ENCODE peak calls at places on chromosomes 2 and 18, in ten cellular contexts. P, U, M, G, K, T, I, X, C and F are unnamed samples.

GRCh38 chr2:134087371-134087921 is 166.4 kb upstream of the MGAT5 start:
- DNase-seq in C (peak; percentile 31), X (no peak), M (no peak), P (no peak), I (no peak), U (no peak), K (no peak), T (peak; percentile 88), G (no peak), F (no peak)

GRCh38 chr2:48693645-48694044 is 61.9 kb downstream of the LHCGR start:
- DNase-seq in X (no peak), U (no peak), K (no peak), M (no peak), I (no peak), G (no peak), T (no peak), P (no peak), C (no peak), F (no peak)

GRCh38 chr2:67570626-67571025 is 173.5 kb downstream of the ETAA1 start:
- DNase-seq in K (no peak), C (no peak), M (no peak), T (no peak), G (no peak), X (no peak), P (no peak), U (no peak), I (no peak), F (no peak)

GRCh38 chr2:109318150-109318948 is 189.3 kb downstream of the SH3RF3 start:
- DNase-seq in C (peak; percentile 50), G (peak; percentile 61), U (peak; percentile 76), M (no peak), T (peak; percentile 20), P (peak; percentile 95), I (peak; percentile 82), K (peak; percentile 90), X (peak; percentile 97), F (no peak)

GRCh38 chr2:128457006-128457604 is 138.4 kb upstream of the HS6ST1 start:
- DNase-seq in K (peak; percentile 27), G (no peak), U (no peak), I (no peak), P (no peak), T (no peak), X (no peak), C (peak; percentile 17), M (no peak), F (no peak)

GRCh38 chr2:42854207-42854818 is 61.9 kb upstream of the HAAO start:
- DNase-seq in P (peak; percentile 87), I (no peak), K (no peak), G (peak; percentile 27), T (peak; percentile 43), X (no peak), M (no peak), C (no peak), U (peak; percentile 57), F (no peak)

GRCh38 chr2:156151351-156151750 is 181.2 kb downstream of the NR4A2 start:
- DNase-seq in G (no peak), M (no peak), P (no peak), I (no peak), U (no peak), X (no peak), T (no peak), C (no peak), K (no peak), F (no peak)

GRCh38 chr2:219689676-219690628 is 62.5 kb downstream of the SLC4A3 start:
- DNase-seq in M (peak; percentile 58), I (peak; percentile 60), T (peak; percentile 51), P (no peak), K (no peak), G (peak; percentile 29), X (no peak), U (peak; percentile 66), C (peak; percentile 40), F (peak; percentile 58)

GRCh38 chr2:22798389-22798788 is 586.6 kb upstream of the KLHL29 start:
- DNase-seq in U (no peak), C (no peak), K (no peak), X (no peak), P (no peak), M (no peak), G (no peak), I (no peak), T (no peak), F (no peak)

GRCh38 chr2:119485336-119486110 is 38.8 kb downstream of the SCTR start:
- DNase-seq in P (peak; percentile 36), I (peak; percentile 65), X (peak; percentile 90), M (no peak), G (no peak), K (no peak), C (peak; percentile 68), T (no peak), U (no peak), F (no peak)

GRCh38 chr18:8177330-8178016 is 431.8 kb upstream of the RAB12 start:
- DNase-seq in X (no peak), I (no peak), C (peak; percentile 28), T (peak; percentile 72), M (peak; percentile 35), K (no peak), U (no peak), P (no peak), G (no peak), F (no peak)

GRCh38 chr18:35729971-35730668 is 148.6 kb downstream of the GALNT1 start:
- DNase-seq in U (no peak), G (no peak), C (no peak), I (no peak), T (no peak), M (no peak), P (no peak), K (no peak), X (no peak), F (no peak)

GRCh38 chr2:205902899-205903236 is 183.1 kb downstream of the INO80D start:
- DNase-seq in U (no peak), X (no peak), T (no peak), P (no peak), K (no peak), C (no peak), I (no peak), M (no peak), G (no peak), F (no peak)

GRCh38 chr2:205898744-205899143 is 187.2 kb downstream of the INO80D start:
- DNase-seq in X (no peak), M (no peak), I (no peak), K (no peak), C (no peak), T (no peak), P (no peak), U (no peak), G (no peak), F (no peak)

GRCh38 chr2:205904873-205905272 is 181.1 kb downstream of the INO80D start:
- DNase-seq in G (peak; percentile 58), X (no peak), M (no peak), P (no peak), K (no peak), C (no peak), T (no peak), I (no peak), U (no peak), F (no peak)

GRCh38 chr2:205903549-205904129 is 182.3 kb downstream of the INO80D start:
- DNase-seq in P (no peak), K (no peak), C (peak; percentile 46), M (peak; percentile 67), G (peak; percentile 74), I (peak; percentile 57), U (no peak), X (no peak), T (peak; percentile 79), F (peak; percentile 25)

DNA sequence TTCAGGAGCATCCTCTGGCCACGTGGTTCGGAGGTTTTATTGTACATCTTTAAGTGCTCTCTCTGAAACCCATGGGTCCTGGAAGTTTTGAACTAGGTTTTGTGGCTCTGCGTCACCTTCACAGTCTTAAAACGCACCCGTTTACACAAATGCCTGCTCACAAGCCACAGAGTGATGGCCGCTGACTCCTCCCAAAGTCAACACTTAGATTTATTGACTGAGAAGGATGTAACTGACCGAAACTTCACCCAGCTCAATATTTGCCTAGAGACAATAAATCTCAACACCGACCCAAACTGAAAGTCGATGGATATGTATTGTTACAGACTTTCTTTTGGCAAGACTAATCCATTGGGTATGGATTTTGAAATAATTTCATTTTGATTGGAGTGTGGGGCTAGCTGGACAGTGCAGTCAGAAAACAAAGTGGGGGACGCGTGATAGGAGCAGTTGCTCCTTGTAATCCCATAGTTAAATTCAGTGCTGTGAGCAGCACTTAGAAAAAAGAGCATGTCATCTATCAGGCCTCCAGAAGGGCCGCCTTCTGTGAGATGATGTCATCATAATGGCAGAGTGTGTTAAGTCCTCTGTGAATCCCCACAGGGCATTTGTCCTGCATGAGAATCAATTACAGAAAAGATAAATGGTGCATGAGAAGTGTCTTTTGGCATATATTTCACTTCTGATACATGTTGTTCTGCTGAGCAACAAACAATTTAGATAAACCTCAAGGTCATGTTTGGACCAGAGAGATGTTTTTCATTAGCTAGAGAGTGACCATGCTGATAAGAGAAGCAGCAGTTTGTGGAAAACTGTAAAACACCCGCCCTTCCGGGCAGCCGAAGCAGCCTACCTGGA is 183.7 kb downstream of the INO80D start:
- DNase-seq in C (no peak), U (no peak), X (no peak), M (peak; percentile 13), K (no peak), T (peak; percentile 77), G (peak; percentile 65), P (no peak), I (peak; percentile 71), F (peak; percentile 72)
- TF ChIP-seq EP300 in C (no peak), U (no peak), X (no peak), M (no peak), K (no peak), T (no peak), G (no peak), P (no peak), I (no peak), F (no peak)

GRCh38 chr2:26780203-26780760 is 5.6 kb upstream of the CENPA start:
- DNase-seq in P (no peak), I (no peak), G (no peak), M (no peak), C (no peak), T (no peak), U (no peak), X (no peak), K (peak; percentile 75), F (no peak)
- TF ChIP-seq EP300 in P (no peak), I (no peak), G (no peak), M (no peak), C (no peak), T (no peak), U (no peak), X (no peak), K (no peak), F (no peak)

GRCh38 chr18:25298853-25299274 is 53.1 kb downstream of the ZNF521 start:
- DNase-seq in T (no peak), I (no peak), X (no peak), K (no peak), C (no peak), P (no peak), M (no peak), G (no peak), U (no peak), F (peak; percentile 19)
- TF ChIP-seq EP300 in T (no peak), I (peak; percentile 73), X (no peak), K (no peak), C (no peak), P (no peak), M (no peak), G (no peak), U (peak; percentile 63), F (peak; percentile 68)

DNA sequence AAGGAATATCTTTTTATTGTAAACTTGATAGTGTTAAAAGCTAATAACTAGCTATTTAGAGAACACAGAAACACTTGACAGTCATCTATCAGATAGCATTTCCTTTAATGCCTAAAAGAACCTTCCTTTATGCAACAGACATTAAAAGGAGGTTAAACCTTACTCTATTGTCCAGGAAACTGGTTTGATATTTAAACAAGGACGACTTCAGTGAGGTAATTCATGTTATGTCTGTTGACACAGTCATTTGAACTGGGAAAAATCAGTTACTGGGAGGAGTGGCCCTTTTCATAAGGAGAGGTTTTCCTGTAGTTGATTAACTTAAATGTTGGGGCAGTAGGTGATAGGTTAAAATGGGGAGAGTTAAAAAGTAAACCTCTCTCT is 6.7 kb downstream of the TGIF1 start:
- DNase-seq in G (no peak), T (peak; percentile 89), U (no peak), M (peak; percentile 83), X (no peak), K (no peak), C (no peak), I (no peak), P (no peak), F (no peak)
- TF ChIP-seq EP300 in G (peak; percentile 79), T (no peak), U (no peak), M (no peak), X (no peak), K (no peak), C (no peak), I (no peak), P (no peak), F (no peak)